ENCODE peak calls at places on chromosome 11, in seven cellular contexts. B is psoas muscle, P is OCI-LY7, U is left ventricle myocardium inferior, E is K562, J is nephron progenitor cell, S is type B pancreatic cell. D is an unnamed sample.

GRCh38 chr11:5624489-5625278 is at the start of gene TRIM34:
- DNase-seq in B (no peak), P (peak), U (no peak), E (peak), J (peak), S (no peak), D (peak)

GRCh38 chr11:107683807-107684206 is 28.0 kb downstream of the SLN start:
- DNase-seq in B (no peak), P (peak), U (no peak), E (peak), J (no peak), S (no peak), D (no peak)

GRCh38 chr11:128308793-128309192 is 278.6 kb downstream of the ETS1 start:
- DNase-seq in B (no peak), P (no peak), U (no peak), E (no peak), J (no peak), S (no peak), D (no peak)

GRCh38 chr11:28835790-28836189 is 727.6 kb downstream of the METTL15 start:
- DNase-seq in B (no peak), P (no peak), U (no peak), E (no peak), J (no peak), S (no peak), D (no peak)

GRCh38 chr11:129778877-129779276 is 36.8 kb upstream of the TMEM45B start:
- DNase-seq in B (no peak), P (no peak), U (no peak), E (no peak), J (no peak), S (no peak), D (no peak)

GRCh38 chr11:16780698-16781550 is 42.5 kb downstream of the C11orf58 start:
- DNase-seq in B (no peak), P (no peak), U (no peak), E (no peak), J (no peak), S (no peak), D (no peak)

GRCh38 chr11:110376711-110377324 is 52.9 kb upstream of the FDX1 start:
- DNase-seq in B (peak), P (peak), U (peak), E (peak), J (peak), S (no peak), D (peak)

GRCh38 chr11:65180877-65181568 is 705 bp upstream of the CAPN1 start:
- DNase-seq in B (peak), P (peak), U (peak), E (peak), J (peak), S (peak), D (peak)

GRCh38 chr11:19679952-19680823 is 32.4 kb upstream of the NAV2 start:
- DNase-seq in B (peak), P (no peak), U (peak), E (no peak), J (no peak), S (no peak), D (no peak)

GRCh38 chr11:19723572-19724342 is 11.1 kb downstream of the NAV2 start:
- DNase-seq in B (peak), P (no peak), U (no peak), E (no peak), J (no peak), S (no peak), D (no peak)

GRCh38 chr11:93738647-93739081 is 2.6 kb downstream of the TAF1D start:
- DNase-seq in B (no peak), P (peak), U (no peak), E (no peak), J (no peak), S (no peak), D (no peak)

GRCh38 chr11:35145249-35145648 is 6.3 kb downstream of the CD44 start:
- DNase-seq in B (peak), P (no peak), U (no peak), E (peak), J (no peak), S (no peak), D (peak)

GRCh38 chr11:19071255-19071654 is 10.7 kb upstream of the MRGPRX2 start:
- DNase-seq in B (peak), P (peak), U (peak), E (peak), J (peak), S (no peak), D (peak)

GRCh38 chr11:86802601-86803051 is 2.3 kb downstream of the PRSS23 start:
- DNase-seq in B (no peak), P (peak), U (no peak), E (peak), J (no peak), S (no peak), D (no peak)
- TF ChIP-seq CTCF in B (peak), P (peak), U (peak), E (peak), J (peak), S (peak), D (peak)

DNA sequence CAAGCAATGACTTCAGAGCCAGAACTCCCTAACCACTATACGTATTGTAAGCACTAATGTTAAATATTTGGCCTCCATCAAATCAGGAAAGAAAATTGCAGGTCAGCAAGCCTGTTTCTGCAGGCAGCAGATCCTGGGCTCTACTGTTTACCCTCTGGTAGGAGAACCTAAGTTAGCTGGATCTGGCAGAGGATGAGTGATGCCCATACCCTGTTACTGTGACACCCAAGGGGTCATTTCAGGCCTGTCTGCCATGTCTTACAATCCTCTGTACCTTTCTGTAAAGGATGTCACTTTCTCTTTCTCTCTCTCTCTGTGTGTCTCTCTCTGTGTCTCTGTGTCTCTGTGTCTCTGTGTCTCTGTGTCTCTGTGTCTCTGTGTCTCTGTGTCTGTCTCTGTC is 106.9 kb downstream of the CSNK2A3 start:
- DNase-seq in B (no peak), P (no peak), U (no peak), E (no peak), J (no peak), S (no peak), D (no peak)
- TF ChIP-seq CTCF in B (no peak), P (no peak), U (no peak), E (no peak), J (no peak), S (no peak), D (no peak)

DNA sequence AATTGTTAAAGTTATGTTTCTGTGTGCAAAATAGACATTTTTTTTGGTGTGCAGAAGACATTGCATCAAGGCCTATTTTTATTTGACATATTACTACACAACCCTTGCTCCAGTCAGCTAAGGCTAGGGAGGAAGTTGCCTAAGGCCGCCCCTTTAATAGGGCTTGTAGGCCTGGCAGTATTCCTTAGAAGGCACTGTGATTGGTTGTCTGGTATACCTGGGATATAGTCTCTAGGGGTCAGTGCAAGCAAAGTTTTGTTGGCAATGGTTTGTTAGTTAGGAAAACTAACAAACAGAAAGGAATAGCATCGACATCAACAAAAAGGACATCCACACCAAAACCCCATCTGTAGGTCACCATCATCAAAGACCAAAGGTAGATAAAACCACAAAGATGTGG is 16.9 kb downstream of the CCDC15 start:
- DNase-seq in B (no peak), P (no peak), U (no peak), E (peak), J (no peak), S (no peak), D (no peak)
- TF ChIP-seq CTCF in B (no peak), P (peak), U (no peak), E (no peak), J (no peak), S (no peak), D (no peak)

GRCh38 chr11:22778642-22779041 is 51.0 kb downstream of the SVIP start:
- DNase-seq in B (no peak), P (no peak), U (no peak), E (no peak), J (no peak), S (no peak), D (no peak)
- TF ChIP-seq CTCF in B (no peak), P (peak), U (no peak), E (no peak), J (no peak), S (peak), D (no peak)

DNA sequence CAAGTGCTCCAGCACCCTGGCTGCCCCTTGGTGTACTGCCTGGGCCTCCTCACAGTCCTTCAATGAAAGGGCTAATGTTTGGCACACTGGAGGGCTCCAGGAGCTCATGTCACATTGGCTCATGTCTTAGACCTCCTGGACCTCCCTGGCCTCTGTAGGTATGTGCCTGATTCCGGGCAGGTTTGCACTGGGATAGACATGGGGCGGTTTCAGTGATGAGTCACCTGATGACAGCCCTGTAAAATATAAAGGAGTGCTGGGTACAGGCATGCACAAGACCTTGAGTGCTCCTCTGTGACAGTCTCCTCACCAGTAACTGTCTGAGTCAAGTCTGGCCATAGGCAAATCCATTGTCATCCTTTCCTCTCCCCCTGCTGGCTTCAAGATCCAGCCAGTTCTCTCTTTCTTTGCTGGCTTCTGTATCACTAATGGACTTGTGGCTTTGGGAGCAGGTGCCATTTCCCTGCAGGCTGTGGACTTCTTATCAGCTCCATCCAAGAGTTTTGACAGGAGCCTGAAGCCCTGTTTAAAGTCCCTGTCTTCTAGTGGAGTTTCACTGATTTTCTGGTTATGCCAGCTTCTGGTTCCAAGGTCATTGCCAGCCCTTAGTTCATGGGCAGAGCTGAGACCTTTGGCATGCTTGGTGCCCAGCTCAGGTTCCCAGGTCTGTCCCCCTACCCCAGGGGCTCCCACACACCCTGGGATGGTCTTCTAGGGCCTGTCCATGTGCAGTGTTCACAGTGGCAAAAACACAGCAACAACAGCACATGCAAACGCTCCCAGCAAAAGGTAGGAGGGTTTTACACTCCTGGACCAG is 22.7 kb upstream of the P2RY2 start:
- DNase-seq in B (peak), P (no peak), U (no peak), E (no peak), J (no peak), S (no peak), D (peak)
- TF ChIP-seq CTCF in B (no peak), P (no peak), U (no peak), E (no peak), J (no peak), S (no peak), D (no peak)

DNA sequence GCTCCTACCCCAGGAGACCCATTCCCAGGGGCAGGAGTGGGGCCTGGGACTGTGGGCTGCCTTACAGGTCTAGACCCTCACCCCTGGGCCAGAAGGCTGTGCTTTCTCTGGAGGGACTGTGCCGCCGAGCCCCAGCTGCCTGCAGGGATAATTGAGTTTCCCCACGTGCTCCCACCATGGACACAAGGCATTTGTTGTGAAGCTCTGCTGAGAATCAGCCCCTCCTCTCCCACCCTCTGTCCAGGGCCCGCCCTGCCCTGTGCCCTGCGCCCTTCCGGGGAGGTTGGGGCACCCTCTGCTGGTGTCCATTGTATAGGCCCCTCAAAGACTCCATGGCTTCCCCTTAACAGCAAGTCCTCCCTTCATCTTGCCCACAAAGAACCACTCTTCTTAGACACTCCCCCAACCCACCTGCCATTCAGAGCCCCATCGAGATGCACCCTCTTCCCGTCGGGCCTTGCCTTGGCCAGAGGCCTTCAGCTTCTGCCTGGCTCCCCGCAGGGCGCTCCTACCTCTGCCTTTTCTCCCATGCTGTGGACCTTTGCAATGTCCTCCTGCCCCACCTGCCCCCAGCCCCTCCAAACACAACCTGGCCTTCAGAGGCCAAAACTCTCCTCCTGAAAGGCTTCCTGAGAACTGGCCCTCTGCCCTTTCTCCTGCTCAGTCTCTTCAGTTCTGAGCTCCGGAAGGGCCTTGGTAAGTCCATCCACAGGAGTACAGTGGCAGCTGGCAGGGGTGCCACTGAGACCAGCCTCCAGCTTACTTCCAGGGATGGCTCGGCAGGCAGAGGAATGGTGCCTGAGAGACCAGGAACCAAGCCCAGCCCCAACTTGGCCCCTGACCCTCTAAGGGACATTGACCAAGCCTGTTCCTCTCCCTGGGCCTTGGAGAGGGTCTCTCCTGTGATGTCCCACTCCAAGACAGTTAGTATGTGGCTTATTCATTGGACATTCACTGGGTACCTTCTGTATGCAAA is 22.4 kb downstream of the DUSP8 start:
- DNase-seq in B (no peak), P (peak), U (no peak), E (peak), J (no peak), S (no peak), D (no peak)
- TF ChIP-seq CTCF in B (no peak), P (no peak), U (no peak), E (peak), J (no peak), S (no peak), D (peak)

GRCh38 chr11:92149996-92150395 is 74.6 kb upstream of the FAT3 start:
- DNase-seq in B (no peak), P (no peak), U (no peak), E (no peak), J (no peak), S (no peak), D (no peak)
- TF ChIP-seq CTCF in B (no peak), P (no peak), U (no peak), E (no peak), J (no peak), S (no peak), D (no peak)

GRCh38 chr11:74681686-74682651 is 49.3 kb downstream of the CHRDL2 start:
- DNase-seq in B (peak), P (no peak), U (peak), E (no peak), J (no peak), S (no peak), D (no peak)

GRCh38 chr11:74683941-74684481 is 47.2 kb downstream of the CHRDL2 start:
- DNase-seq in B (peak), P (no peak), U (no peak), E (no peak), J (no peak), S (no peak), D (no peak)

GRCh38 chr11:74682731-74683278 is 48.4 kb downstream of the CHRDL2 start:
- DNase-seq in B (no peak), P (no peak), U (no peak), E (no peak), J (no peak), S (no peak), D (no peak)

GRCh38 chr11:74684661-74685060 is 46.6 kb downstream of the CHRDL2 start:
- DNase-seq in B (peak), P (no peak), U (no peak), E (no peak), J (no peak), S (no peak), D (no peak)

GRCh38 chr11:74683279-74683871 is 47.9 kb downstream of the CHRDL2 start:
- DNase-seq in B (peak), P (no peak), U (peak), E (no peak), J (peak), S (no peak), D (no peak)
- TF ChIP-seq CTCF in B (peak), P (no peak), U (peak), E (no peak), J (peak), S (peak), D (peak)

GRCh38 chr11:84398017-84398626 is 1112.0 kb upstream of the CCDC90B start:
- DNase-seq in B (no peak), P (peak), U (no peak), E (no peak), J (no peak), S (no peak), D (no peak)
- TF ChIP-seq CTCF in B (no peak), P (peak), U (peak), E (no peak), J (peak), S (peak), D (no peak)

DNA sequence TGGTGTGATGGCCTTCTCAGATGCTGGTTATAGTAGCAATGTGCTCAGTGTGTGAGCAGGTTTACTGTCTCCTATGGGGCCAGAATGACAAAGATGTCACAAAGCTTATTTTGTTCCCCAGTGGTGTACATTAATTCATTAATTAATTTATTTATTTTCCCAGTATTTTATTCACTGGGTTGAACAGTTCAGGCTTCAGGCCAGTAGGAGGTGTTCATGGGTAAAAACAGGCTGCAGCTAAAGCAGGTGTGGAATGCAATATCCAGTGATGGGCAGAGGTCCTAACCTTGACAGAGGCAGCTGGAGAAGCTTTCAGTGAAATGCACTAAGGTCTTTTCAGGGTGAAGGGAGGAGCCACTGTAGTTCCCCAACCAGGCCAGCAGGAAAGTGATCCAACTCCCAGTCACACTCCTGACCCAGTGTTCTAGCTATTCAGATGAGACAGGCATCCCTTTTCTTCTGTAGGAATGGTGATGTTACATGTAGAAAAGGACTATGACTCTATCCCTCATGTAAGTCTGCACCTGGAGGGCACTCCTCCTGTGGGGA is 7.8 kb upstream of the FANCF start:
- DNase-seq in B (no peak), P (no peak), U (no peak), E (no peak), J (no peak), S (no peak), D (no peak)
- TF ChIP-seq CTCF in B (no peak), P (no peak), U (no peak), E (no peak), J (peak), S (peak), D (peak)